ENCODE peak calls at places on chromosomes 5 and 9, in seven cellular contexts. W is activated CD4-positive, alpha-beta T cell treated with anti-CD3 and anti-CD28 coated beads for 48 hours; A is NCI-H2081 treated with DMSO at 0.1 percent for 48 hours; R is NCI-H1105 treated with DMSO at 0.1 percent for 48 hours; U is anterior cingulate cortex; D is psoas muscle; O is pancreas. J is an unnamed sample.
A peak's percentile ranks its signal among the peaks of the same experiment; 100 is the strongest.

GRCh38 chr5:57664700-57665099 is 182.1 kb upstream of the ACTBL2 start:
- DNase-seq in R (peak; percentile 25), O (no peak), U (no peak), D (no peak), W (no peak), A (no peak), J (no peak)

GRCh38 chr9:21255538-21256212 is 15.9 kb upstream of the IFNA14 start:
- DNase-seq in U (no peak), O (no peak), R (no peak), W (no peak), A (no peak), D (no peak), J (no peak)

GRCh38 chr9:8474937-8475336 is 675.4 kb upstream of the DMAC1 start:
- DNase-seq in W (no peak), O (no peak), D (no peak), U (no peak), R (no peak), A (no peak), J (no peak)

GRCh38 chr5:132245593-132245992 is 11.9 kb upstream of the PDLIM4 start:
- DNase-seq in U (no peak), O (no peak), W (no peak), D (no peak), R (no peak), A (no peak), J (no peak)

GRCh38 chr9:92384373-92384772 is 20.0 kb downstream of the OGN start:
- DNase-seq in D (no peak), O (no peak), W (no peak), R (no peak), U (no peak), A (no peak), J (no peak)

GRCh38 chr9:118595719-118596305 is 773.4 kb downstream of the BRINP1 start:
- DNase-seq in A (peak; percentile 48), W (no peak), U (peak; percentile 34), D (no peak), O (peak; percentile 21), R (peak; percentile 54), J (no peak)

GRCh38 chr5:121525731-121526130 is 326.0 kb upstream of the FTMT start:
- DNase-seq in D (no peak), A (no peak), W (no peak), U (no peak), O (no peak), R (no peak), J (no peak)

GRCh38 chr5:137234973-137235943 is 263.9 kb downstream of the SPOCK1 start:
- DNase-seq in O (no peak), U (no peak), W (no peak), A (no peak), D (no peak), R (no peak), J (no peak)

GRCh38 chr5:163564321-163564924 is 59.0 kb downstream of the MAT2B start:
- DNase-seq in A (no peak), U (peak; percentile 35), W (peak; percentile 76), D (no peak), R (peak; percentile 15), O (peak; percentile 76), J (no peak)

GRCh38 chr9:8074645-8075044 is 275.1 kb upstream of the DMAC1 start:
- DNase-seq in A (no peak), O (no peak), W (no peak), D (no peak), U (no peak), R (peak; percentile 65), J (no peak)

GRCh38 chr5:138457532-138458275 is 7.6 kb upstream of the EGR1 start:
- DNase-seq in O (no peak), W (no peak), A (no peak), D (peak; percentile 7), U (no peak), R (no peak), J (no peak)

GRCh38 chr9:135098400-135099105 is 11.1 kb downstream of the OLFM1 start:
- DNase-seq in D (no peak), W (peak; percentile 22), U (no peak), A (no peak), O (no peak), R (no peak), J (no peak)

GRCh38 chr5:149583394-149583793 is 2.1 kb downstream of the ARHGEF37 start:
- DNase-seq in D (no peak), W (no peak), O (peak; percentile 60), U (peak; percentile 23), R (peak; percentile 62), A (no peak), J (no peak)

GRCh38 chr9:93651521-93651950 is 75.2 kb downstream of the PHF2 start:
- DNase-seq in R (no peak), W (no peak), O (no peak), A (no peak), D (no peak), U (no peak), J (no peak)

GRCh38 chr9:133440884-133441283 is 18.7 kb downstream of the ADAMTS13 start:
- DNase-seq in R (no peak), D (no peak), U (no peak), W (no peak), A (no peak), O (no peak), J (no peak)

GRCh38 chr5:10856646-10857332 is 95.8 kb upstream of the DAP start:
- DNase-seq in A (no peak), W (peak; percentile 54), R (peak; percentile 5), O (peak; percentile 62), D (peak; percentile 17), U (peak; percentile 68), J (no peak)

GRCh38 chr9:132163876-132164603 is 2.2 kb downstream of the NTNG2 start:
- DNase-seq in O (no peak), U (no peak), D (no peak), A (no peak), W (no peak), R (peak; percentile 11), J (no peak)

J was measured in vagina.